ENCODE peak calls at places on chromosomes 7 and 10, in nine cellular contexts. F is T-helper 17 cell, I is lower lobe of right lung, P is AG09309, M is germinal center, J is left ventricle myocardium inferior, Q is uterus, K is sigmoid colon, D is mesothelial cell of epicardium. E is an unnamed sample.

GRCh38 chr7:158536871-158537865 is 50.5 kb downstream of the PTPRN2 start:
- DNase-seq in F (no peak), I (no peak), P (no peak), M (no peak), J (no peak), Q (no peak), K (no peak), D (no peak), E (no peak)

GRCh38 chr10:60140681-60141632 is 234.6 kb upstream of the CCDC6 start:
- DNase-seq in F (no peak), I (no peak), P (no peak), M (no peak), J (peak), Q (peak), K (peak), D (no peak), E (no peak)

GRCh38 chr7:142024547-142024946 is 28.9 kb downstream of the MGAM start:
- DNase-seq in F (no peak), I (no peak), P (no peak), M (no peak), J (no peak), Q (no peak), K (no peak), D (no peak), E (no peak)

GRCh38 chr10:46516660-46517416 is 39.6 kb downstream of the GPRIN2 start:
- DNase-seq in F (no peak), I (peak), P (peak), M (no peak), J (no peak), Q (peak), K (no peak), D (peak), E (no peak)

GRCh38 chr7:134368851-134369533 is 52.3 kb upstream of the SLC35B4 start:
- DNase-seq in F (no peak), I (no peak), P (peak), M (no peak), J (no peak), Q (no peak), K (no peak), D (no peak), E (no peak)

GRCh38 chr7:32916006-32916405 is 24.4 kb upstream of the KBTBD2 start:
- DNase-seq in F (no peak), I (no peak), P (no peak), M (no peak), J (no peak), Q (no peak), K (no peak), D (no peak), E (no peak)

GRCh38 chr7:155412416-155413253 is 45.3 kb upstream of the EN2 start:
- DNase-seq in F (peak), I (peak), P (no peak), M (peak), J (no peak), Q (no peak), K (no peak), D (peak), E (peak)

GRCh38 chr10:99562631-99563030 is 29.9 kb downstream of the NKX2-3 start:
- DNase-seq in F (no peak), I (no peak), P (no peak), M (no peak), J (no peak), Q (no peak), K (no peak), D (no peak), E (no peak)

GRCh38 chr7:28130277-28130676 is 50.3 kb downstream of the JAZF1 start:
- DNase-seq in F (no peak), I (no peak), P (peak), M (no peak), J (no peak), Q (peak), K (peak), D (no peak), E (no peak)

GRCh38 chr10:114684085-114684821 is 26.2 kb upstream of the ABLIM1 start:
- DNase-seq in F (no peak), I (peak), P (no peak), M (no peak), J (peak), Q (peak), K (peak), D (no peak), E (no peak)

GRCh38 chr7:130352335-130353074 is 7.9 kb downstream of the CPA5 start:
- DNase-seq in F (no peak), I (no peak), P (no peak), M (no peak), J (no peak), Q (peak), K (no peak), D (no peak), E (no peak)

GRCh38 chr7:40237731-40238130 is 102.9 kb downstream of the SUGCT start:
- DNase-seq in F (no peak), I (no peak), P (no peak), M (no peak), J (no peak), Q (no peak), K (no peak), D (no peak), E (no peak)

GRCh38 chr7:46558482-46559193 is 637.6 kb upstream of the IGFBP3 start:
- DNase-seq in F (no peak), I (no peak), P (no peak), M (no peak), J (no peak), Q (peak), K (no peak), D (no peak), E (no peak)

GRCh38 chr10:60964257-60965235 is 20.6 kb upstream of the RHOBTB1 start:
- DNase-seq in F (no peak), I (peak), P (no peak), M (peak), J (peak), Q (peak), K (peak), D (peak), E (peak)

GRCh38 chr10:73992899-73993788 is 4.8 kb upstream of the VCL start:
- DNase-seq in F (no peak), I (no peak), P (no peak), M (no peak), J (no peak), Q (no peak), K (no peak), D (no peak), E (no peak)

GRCh38 chr10:99341860-99342517 is 12.8 kb downstream of the CNNM1 start:
- DNase-seq in F (no peak), I (no peak), P (no peak), M (no peak), J (no peak), Q (no peak), K (no peak), D (no peak), E (peak)

GRCh38 chr10:116287906-116288501 is 15.0 kb upstream of the GFRA1 start:
- DNase-seq in F (no peak), I (no peak), P (peak), M (no peak), J (no peak), Q (peak), K (no peak), D (no peak), E (peak)

GRCh38 chr7:99752354-99752753 is 17.4 kb upstream of the CYP3A7 start:
- DNase-seq in F (no peak), I (no peak), P (no peak), M (no peak), J (no peak), Q (no peak), K (no peak), D (no peak), E (no peak)

GRCh38 chr10:10364916-10365315 is 652.8 kb upstream of the CELF2 start:
- DNase-seq in F (no peak), I (no peak), P (no peak), M (no peak), J (no peak), Q (no peak), K (no peak), D (no peak), E (no peak)

GRCh38 chr7:50832744-50833143 is 50.0 kb upstream of the GRB10 start:
- DNase-seq in F (no peak), I (no peak), P (peak), M (no peak), J (no peak), Q (no peak), K (no peak), D (no peak), E (no peak)

GRCh38 chr7:142793156-142793555 is 22.4 kb downstream of the PRSS2 start:
- DNase-seq in F (no peak), I (no peak), P (no peak), M (no peak), J (no peak), Q (no peak), K (no peak), D (no peak), E (no peak)

GRCh38 chr10:102347236-102347828 is 48.2 kb upstream of the NFKB2 start:
- DNase-seq in F (no peak), I (peak), P (no peak), M (no peak), J (peak), Q (peak), K (peak), D (no peak), E (no peak)

GRCh38 chr10:106540606-106541005 is 623.9 kb downstream of the SORCS1 start:
- DNase-seq in F (no peak), I (no peak), P (no peak), M (no peak), J (no peak), Q (no peak), K (no peak), D (no peak), E (no peak)

GRCh38 chr10:89550509-89550908 is 15.1 kb upstream of the SLC16A12 start:
- DNase-seq in F (no peak), I (no peak), P (no peak), M (no peak), J (peak), Q (no peak), K (no peak), D (no peak), E (no peak)

GRCh38 chr10:108817572-108817971 is 1105.7 kb downstream of the XPNPEP1 start:
- DNase-seq in F (no peak), I (no peak), P (no peak), M (no peak), J (no peak), Q (no peak), K (no peak), D (no peak), E (no peak)

GRCh38 chr7:95718556-95719410 is 53.6 kb upstream of the DYNC1I1 start:
- DNase-seq in F (no peak), I (no peak), P (peak), M (no peak), J (no peak), Q (no peak), K (no peak), D (no peak), E (peak)

GRCh38 chr7:149662591-149663095 is 110.7 kb downstream of the ZNF467 start:
- DNase-seq in F (peak), I (peak), P (no peak), M (peak), J (peak), Q (peak), K (peak), D (peak), E (peak)